ENCODE peak calls at places on chromosomes 2 and 18, in eight cellular contexts. Q is AG09319, P is MM.1S, R is heart right ventricle, I is A549, W is neural crest cell, C is tibial nerve, D is brain microvascular endothelial cell. Z is an unnamed sample.

GRCh38 chr2:142175917-142176316 is 45.1 kb upstream of the LRP1B start:
- DNase-seq in C (no peak), W (no peak), D (no peak), I (no peak), R (no peak), Q (no peak), P (no peak), Z (no peak)

GRCh38 chr2:73100956-73101355 is 11.8 kb downstream of the RAB11FIP5 start:
- DNase-seq in C (no peak), I (no peak), R (no peak), Q (no peak), W (no peak), D (no peak), P (no peak), Z (no peak)

GRCh38 chr2:20471148-20471547 is 24.3 kb downstream of the RHOB start:
- DNase-seq in I (no peak), Q (no peak), C (no peak), P (no peak), W (no peak), D (no peak), R (no peak), Z (no peak)

GRCh38 chr2:54386993-54387590 is 69.0 kb upstream of the SPTBN1 start:
- DNase-seq in D (peak), W (no peak), R (peak), P (no peak), C (peak), I (no peak), Q (no peak), Z (no peak)

GRCh38 chr2:240055177-240055917 is 2.0 kb upstream of the OR6B3 start:
- DNase-seq in Q (no peak), I (no peak), P (no peak), C (no peak), R (no peak), W (no peak), D (no peak), Z (no peak)

GRCh38 chr2:30022444-30023071 is 101.2 kb upstream of the ALK start:
- DNase-seq in C (no peak), I (no peak), W (no peak), P (peak), D (no peak), R (no peak), Q (no peak), Z (no peak)

GRCh38 chr18:3704556-3705162 is 254.7 kb downstream of the TGIF1 start:
- DNase-seq in R (no peak), W (no peak), C (no peak), D (no peak), I (no peak), P (no peak), Q (no peak), Z (no peak)

GRCh38 chr2:88658318-88658717 is 31.1 kb upstream of the EIF2AK3 start:
- DNase-seq in D (peak), W (no peak), I (no peak), Q (no peak), P (no peak), R (no peak), C (no peak), Z (no peak)

GRCh38 chr2:113840463-113840975 is 49.4 kb upstream of the ACTR3 start:
- DNase-seq in R (no peak), Q (no peak), D (no peak), P (no peak), W (no peak), I (no peak), C (no peak), Z (no peak)

GRCh38 chr2:54577035-54577434 is 120.9 kb downstream of the SPTBN1 start:
- DNase-seq in W (no peak), D (no peak), I (peak), R (peak), Q (no peak), C (no peak), P (no peak), Z (no peak)

GRCh38 chr2:4828682-4829374 is 863.4 kb upstream of the SOX11 start:
- DNase-seq in Q (no peak), W (no peak), P (no peak), I (no peak), C (no peak), R (no peak), D (no peak), Z (no peak)

GRCh38 chr2:112482309-112483046 is 522 bp downstream of the TTL start:
- DNase-seq in P (peak), Q (no peak), W (peak), D (peak), R (peak), I (peak), C (no peak), Z (peak)

GRCh38 chr2:167110345-167110744 is 222.1 kb downstream of the XIRP2 start:
- DNase-seq in I (no peak), P (no peak), R (no peak), D (no peak), W (no peak), Q (no peak), C (no peak), Z (no peak)

GRCh38 chr2:229179598-229179997 is 91.5 kb downstream of the PID1 start:
- DNase-seq in I (no peak), D (no peak), P (no peak), C (no peak), Q (no peak), W (no peak), R (no peak), Z (no peak)

GRCh38 chr18:37577051-37577611 is 11.5 kb upstream of the CELF4 start:
- DNase-seq in P (no peak), D (no peak), C (no peak), Q (no peak), R (peak), W (no peak), I (no peak), Z (no peak)

GRCh38 chr2:26195006-26195961 is 22.4 kb downstream of the GAREM2 start:
- DNase-seq in P (no peak), R (no peak), W (no peak), Q (no peak), I (no peak), D (no peak), C (no peak), Z (no peak)

GRCh38 chr18:9575558-9575957 is 38.8 kb downstream of the PPP4R1 start:
- DNase-seq in D (peak), I (peak), Q (peak), C (peak), R (peak), W (peak), P (no peak), Z (no peak)

GRCh38 chr2:182077023-182077422 is 91.4 kb downstream of the PPP1R1C start:
- DNase-seq in Q (no peak), C (no peak), P (no peak), D (no peak), W (no peak), I (no peak), R (no peak), Z (no peak)

GRCh38 chr2:33014268-33014667 is 67.5 kb downstream of the LTBP1 start:
- DNase-seq in Q (no peak), W (no peak), I (no peak), C (no peak), D (no peak), P (no peak), R (no peak), Z (no peak)

GRCh38 chr2:68027959-68028358 is 34.8 kb downstream of the C1D start:
- DNase-seq in D (peak), R (no peak), C (no peak), W (no peak), P (no peak), Q (no peak), I (no peak), Z (no peak)

GRCh38 chr2:618591-618990 is 58.6 kb downstream of the TMEM18 start:
- DNase-seq in Q (no peak), I (no peak), W (no peak), P (no peak), R (no peak), C (no peak), D (no peak), Z (no peak)

GRCh38 chr18:70380915-70381896 is 92.4 kb downstream of the SOCS6 start:
- DNase-seq in R (peak), P (no peak), C (no peak), D (no peak), Q (no peak), I (peak), W (peak), Z (no peak)

GRCh38 chr2:50995610-50996009 is 36.3 kb downstream of the NRXN1 start:
- DNase-seq in I (no peak), C (no peak), D (peak), P (no peak), Q (no peak), W (no peak), R (no peak), Z (no peak)

GRCh38 chr2:32425719-32426141 is 68.9 kb downstream of the BIRC6 start:
- DNase-seq in C (no peak), P (no peak), R (no peak), W (no peak), I (no peak), Q (peak), D (peak), Z (no peak)

GRCh38 chr2:238513346-238513745 is 86.6 kb downstream of the ASB1 start:
- DNase-seq in C (no peak), D (peak), Q (no peak), I (peak), W (peak), P (peak), R (no peak), Z (peak)

GRCh38 chr2:108382196-108382595 is 4.4 kb downstream of the SULT1C4 start:
- DNase-seq in R (no peak), W (no peak), D (no peak), C (no peak), I (no peak), Q (no peak), P (no peak), Z (no peak)

GRCh38 chr2:57877811-57878572 is 168.6 kb upstream of the VRK2 start:
- DNase-seq in R (no peak), C (no peak), W (no peak), P (no peak), Q (no peak), D (no peak), I (no peak), Z (no peak)

GRCh38 chr2:200039847-200040246 is 84.5 kb downstream of the MAIP1 start:
- DNase-seq in P (no peak), I (no peak), Q (peak), D (peak), W (no peak), R (no peak), C (no peak), Z (no peak)

GRCh38 chr2:14285812-14286211 is 346.7 kb upstream of the LRATD1 start:
- DNase-seq in R (no peak), D (no peak), I (no peak), P (no peak), Q (no peak), C (no peak), W (no peak), Z (no peak)

GRCh38 chr2:73033142-73033765 is 38.3 kb downstream of the SFXN5 start:
- DNase-seq in P (no peak), C (no peak), I (no peak), Q (no peak), R (no peak), D (no peak), W (no peak), Z (no peak)

GRCh38 chr2:43276962-43277383 is 50.6 kb upstream of the ZFP36L2 start:
- DNase-seq in Q (no peak), P (no peak), I (no peak), D (no peak), W (no peak), C (no peak), R (no peak), Z (no peak)

GRCh38 chr2:84840306-84840705 is 40.6 kb downstream of the TRABD2A start:
- DNase-seq in Q (no peak), D (no peak), I (peak), R (no peak), C (no peak), P (no peak), W (no peak), Z (no peak)

GRCh38 chr2:95274291-95275150 is at the start of gene PROM2:
- DNase-seq in W (no peak), P (no peak), R (no peak), I (no peak), D (no peak), C (no peak), Q (no peak), Z (no peak)

GRCh38 chr18:41940506-41941215 is 14.4 kb upstream of the PIK3C3 start:
- DNase-seq in C (no peak), P (no peak), I (peak), D (peak), Q (peak), W (no peak), R (no peak), Z (no peak)

GRCh38 chr2:85164145-85164559 is 31.0 kb downstream of the TCF7L1 start:
- DNase-seq in P (no peak), Q (no peak), W (no peak), I (no peak), C (no peak), D (no peak), R (no peak), Z (no peak)

GRCh38 chr2:125721072-125721721 is 934.8 kb upstream of the GYPC start:
- DNase-seq in Q (no peak), I (no peak), C (no peak), D (no peak), R (no peak), P (no peak), W (no peak), Z (no peak)

GRCh38 chr2:120344991-120345975 is 653 bp upstream of the INHBB start:
- DNase-seq in Q (no peak), P (no peak), C (no peak), D (no peak), W (peak), R (no peak), I (peak), Z (peak)

GRCh38 chr2:178455947-178456346 is 4.8 kb downstream of the PJVK start:
- DNase-seq in P (no peak), W (no peak), I (no peak), D (no peak), C (no peak), Q (no peak), R (no peak), Z (no peak)

GRCh38 chr2:239444626-239445625 is 44.1 kb upstream of the HDAC4 start:
- DNase-seq in R (no peak), C (peak), Q (peak), W (no peak), P (no peak), D (no peak), I (peak), Z (no peak)

GRCh38 chr2:102736607-102737409 is 25.0 kb upstream of the TMEM182 start:
- DNase-seq in Q (no peak), I (peak), W (peak), R (peak), D (peak), P (peak), C (peak), Z (peak)
- TF ChIP-seq CTCF in Q (peak), I (no peak), W (peak), R (no peak), D (peak), P (no peak), C (no peak), Z (no peak)

GRCh38 chr2:208467564-208467963 is 61.0 kb downstream of the PTH2R start:
- DNase-seq in R (no peak), I (no peak), W (no peak), C (no peak), D (no peak), P (no peak), Q (no peak), Z (no peak)

GRCh38 chr2:208466920-208467298 is 60.3 kb downstream of the PTH2R start:
- DNase-seq in I (no peak), C (no peak), Q (no peak), D (peak), R (no peak), W (no peak), P (no peak), Z (no peak)

GRCh38 chr2:208464205-208464604 is 57.6 kb downstream of the PTH2R start:
- DNase-seq in I (no peak), W (no peak), R (no peak), P (no peak), Q (no peak), C (no peak), D (no peak), Z (no peak)

GRCh38 chr2:208466133-208466919 is 59.7 kb downstream of the PTH2R start:
- DNase-seq in R (no peak), W (peak), C (no peak), P (peak), Q (no peak), D (peak), I (peak), Z (peak)
- TF ChIP-seq CTCF in R (peak), W (peak), C (peak), P (peak), Q (no peak), D (peak), I (peak), Z (peak)

DNA sequence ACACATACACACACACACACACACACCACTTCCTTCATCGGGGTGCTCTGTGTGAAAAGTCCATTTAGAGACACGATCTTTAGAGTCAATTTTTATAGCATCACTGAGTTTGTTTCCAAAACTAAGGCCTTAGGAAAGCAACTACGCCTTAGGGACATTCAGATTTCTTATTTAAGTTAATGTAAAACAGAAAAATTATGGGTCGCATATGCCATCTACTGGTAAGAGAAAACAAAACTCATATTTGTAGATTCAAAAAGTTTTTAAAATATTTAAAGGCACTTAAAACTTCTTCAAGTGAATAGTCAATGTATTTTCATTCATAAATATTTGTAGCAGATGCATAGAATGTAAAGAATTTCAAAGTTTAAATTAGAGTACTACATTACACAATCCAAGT is 166.2 kb downstream of the ATAD2B start:
- DNase-seq in I (peak), R (no peak), Q (no peak), P (no peak), D (no peak), C (no peak), W (no peak), Z (no peak)
- TF ChIP-seq CTCF in I (peak), R (no peak), Q (peak), P (no peak), D (no peak), C (no peak), W (peak), Z (no peak)

DNA sequence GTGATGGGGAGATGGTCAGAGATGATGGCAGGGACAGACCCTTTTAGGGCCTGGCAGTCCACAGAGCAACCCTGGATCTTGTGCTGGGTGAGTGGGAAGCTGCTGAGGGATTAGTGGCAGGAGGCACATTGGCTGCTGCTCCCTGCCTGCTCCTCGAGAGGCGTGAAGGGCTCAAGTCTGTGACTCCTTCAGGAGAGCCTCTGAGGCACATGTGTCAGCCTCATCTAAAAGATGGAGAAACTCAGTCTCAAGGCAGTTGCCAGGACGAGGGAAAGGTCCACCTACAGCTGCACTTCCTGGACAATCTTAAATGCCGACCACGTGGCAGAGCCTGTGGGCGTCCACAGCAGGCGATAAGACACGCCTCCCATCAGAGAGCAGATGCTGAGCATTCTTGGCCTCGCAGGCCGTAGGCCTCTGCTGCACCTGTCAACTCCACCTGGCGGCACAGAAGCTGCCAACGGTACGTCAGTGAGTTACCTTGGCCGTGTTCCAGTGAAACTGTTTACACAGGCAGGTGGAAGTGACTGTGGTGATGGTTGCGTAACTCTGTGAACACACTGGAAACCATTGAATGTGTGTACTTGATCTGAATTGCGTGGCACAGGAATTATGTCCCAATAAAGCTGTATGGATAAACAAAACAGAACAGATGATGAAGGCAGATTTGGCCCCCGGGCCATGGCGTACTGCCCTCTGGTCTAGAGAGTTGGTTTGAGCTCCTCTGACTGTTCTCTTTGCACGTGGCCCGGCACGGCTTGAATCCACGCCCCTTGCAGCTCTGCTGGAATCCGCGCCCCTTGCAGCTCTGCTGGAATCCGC is 114.4 kb downstream of the RNF144A start:
- DNase-seq in I (peak), C (no peak), P (peak), R (no peak), D (peak), W (no peak), Q (no peak), Z (no peak)
- TF ChIP-seq CTCF in I (no peak), C (no peak), P (no peak), R (no peak), D (no peak), W (no peak), Q (no peak), Z (no peak)

DNA sequence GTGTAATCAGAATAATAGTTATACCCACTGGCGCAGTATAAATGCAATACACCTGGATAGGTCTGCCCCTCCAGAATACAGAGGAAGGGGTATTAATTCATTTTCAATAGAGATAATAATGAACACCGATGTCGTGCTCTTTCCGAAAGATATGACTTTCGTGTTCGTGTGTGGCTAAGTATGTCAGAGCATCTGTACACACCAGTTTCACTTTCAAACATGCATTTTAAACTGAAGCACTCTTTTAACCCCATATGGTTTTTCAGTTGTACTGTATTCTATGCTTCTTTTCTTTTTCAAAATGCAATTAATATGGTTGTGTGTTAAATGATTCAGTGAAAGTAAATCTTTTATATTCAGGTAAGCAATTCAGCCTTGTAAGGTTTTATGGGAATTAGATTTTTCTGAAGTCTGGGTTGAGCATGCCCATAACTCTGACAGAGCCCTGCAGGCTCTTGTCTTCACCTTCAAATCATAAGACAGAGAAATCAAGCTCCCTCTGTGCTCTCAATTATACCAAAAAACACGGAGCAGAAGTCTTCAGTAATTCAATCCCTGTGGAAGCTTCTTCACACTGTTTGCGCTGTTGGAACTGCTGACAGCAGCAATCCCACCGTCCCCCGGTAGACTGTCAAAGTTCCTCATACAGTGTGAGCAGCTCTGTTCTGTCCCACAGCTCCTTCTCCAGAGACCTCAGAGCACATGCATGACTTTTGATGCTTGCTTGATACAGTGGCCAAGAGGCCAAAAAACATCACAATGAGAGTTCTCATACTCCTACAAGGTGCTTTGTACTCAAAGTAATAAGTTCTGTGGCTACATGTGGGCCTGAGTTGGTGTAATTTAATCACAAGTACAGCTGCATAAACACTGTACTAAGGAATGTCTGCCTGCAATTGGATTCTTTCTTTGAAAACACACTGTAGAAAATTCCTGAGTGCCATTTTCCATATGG is 186.9 kb downstream of the ZNF521 start:
- DNase-seq in C (peak), D (peak), R (no peak), Q (peak), I (no peak), W (no peak), P (peak), Z (peak)
- TF ChIP-seq CTCF in C (no peak), D (peak), R (no peak), Q (no peak), I (no peak), W (no peak), P (no peak), Z (no peak)

GRCh38 chr2:231223458-231223970 is 25.1 kb downstream of the ARMC9 start:
- DNase-seq in Q (no peak), R (no peak), D (no peak), W (no peak), C (no peak), P (no peak), I (no peak), Z (no peak)
- TF ChIP-seq CTCF in Q (no peak), R (no peak), D (no peak), W (no peak), C (no peak), P (no peak), I (no peak), Z (no peak)

GRCh38 chr2:37631698-37632097 is 39.7 kb downstream of the CDC42EP3 start:
- DNase-seq in Q (no peak), D (no peak), P (no peak), C (no peak), W (no peak), I (no peak), R (no peak), Z (no peak)
- TF ChIP-seq CTCF in Q (no peak), D (no peak), P (no peak), C (no peak), W (no peak), I (no peak), R (no peak), Z (no peak)